ENCODE peak calls at places on chromosomes 12 and 14, in five cellular contexts. One of them, this sample, is unnamed.

GRCh38 chr12:120801146-120801545 is 75.5 kb downstream of the ACADS start:
- DNase-seq in COR-L47: no peak
- DNase-seq in islet precursor cell: no peak
- DNase-seq in ACHN: no peak
- DNase-seq in activated naive CD4-positive, alpha-beta T cell treated with anti-CD3 and anti-CD28 coated beads for 36 hours: no peak
- DNase-seq in this sample: no peak

GRCh38 chr12:9001233-9001632 is 11.9 kb downstream of the KLRG1 start:
- DNase-seq in COR-L47: no peak
- DNase-seq in islet precursor cell: no peak
- DNase-seq in ACHN: no peak
- DNase-seq in activated naive CD4-positive, alpha-beta T cell treated with anti-CD3 and anti-CD28 coated beads for 36 hours: no peak
- DNase-seq in this sample: no peak

GRCh38 chr12:63206908-63207307 is 55.9 kb upstream of the AVPR1A start:
- DNase-seq in COR-L47: no peak
- DNase-seq in islet precursor cell: no peak
- DNase-seq in ACHN: no peak
- DNase-seq in activated naive CD4-positive, alpha-beta T cell treated with anti-CD3 and anti-CD28 coated beads for 36 hours: no peak
- DNase-seq in this sample: peak; percentile 50

GRCh38 chr12:109147954-109148353 is 31.6 kb downstream of the ACACB start:
- DNase-seq in COR-L47: no peak
- DNase-seq in islet precursor cell: no peak
- DNase-seq in ACHN: no peak
- DNase-seq in activated naive CD4-positive, alpha-beta T cell treated with anti-CD3 and anti-CD28 coated beads for 36 hours: no peak
- DNase-seq in this sample: no peak

GRCh38 chr14:100534528-100535286 is 52.5 kb downstream of the BEGAIN start:
- DNase-seq in COR-L47: no peak
- DNase-seq in islet precursor cell: peak; percentile 54
- DNase-seq in ACHN: no peak
- DNase-seq in activated naive CD4-positive, alpha-beta T cell treated with anti-CD3 and anti-CD28 coated beads for 36 hours: no peak
- DNase-seq in this sample: no peak

GRCh38 chr12:124852329-124852831 is 11.3 kb downstream of the SCARB1 start:
- DNase-seq in COR-L47: no peak
- DNase-seq in islet precursor cell: no peak
- DNase-seq in ACHN: no peak
- DNase-seq in activated naive CD4-positive, alpha-beta T cell treated with anti-CD3 and anti-CD28 coated beads for 36 hours: no peak
- DNase-seq in this sample: no peak

GRCh38 chr12:46964496-46965098 is 114.8 kb upstream of the PCED1B start:
- DNase-seq in COR-L47: no peak
- DNase-seq in islet precursor cell: peak; percentile 95
- DNase-seq in ACHN: peak; percentile 79
- DNase-seq in activated naive CD4-positive, alpha-beta T cell treated with anti-CD3 and anti-CD28 coated beads for 36 hours: no peak
- DNase-seq in this sample: no peak

GRCh38 chr12:9870311-9870866 is 1.2 kb upstream of the CLEC2B start:
- DNase-seq in COR-L47: no peak
- DNase-seq in islet precursor cell: no peak
- DNase-seq in ACHN: no peak
- DNase-seq in activated naive CD4-positive, alpha-beta T cell treated with anti-CD3 and anti-CD28 coated beads for 36 hours: peak; percentile 14
- DNase-seq in this sample: no peak

GRCh38 chr14:92914087-92914656 is 8.8 kb upstream of the CHGA start:
- DNase-seq in COR-L47: no peak
- DNase-seq in islet precursor cell: peak; percentile 77
- DNase-seq in ACHN: peak; percentile 43
- DNase-seq in activated naive CD4-positive, alpha-beta T cell treated with anti-CD3 and anti-CD28 coated beads for 36 hours: peak; percentile 69
- DNase-seq in this sample: no peak

GRCh38 chr14:89607453-89607852 is 190.4 kb upstream of the FOXN3 start:
- DNase-seq in COR-L47: no peak
- DNase-seq in islet precursor cell: no peak
- DNase-seq in ACHN: no peak
- DNase-seq in activated naive CD4-positive, alpha-beta T cell treated with anti-CD3 and anti-CD28 coated beads for 36 hours: no peak
- DNase-seq in this sample: no peak

GRCh38 chr14:101721111-101721510 is 40.4 kb upstream of the PPP2R5C start:
- DNase-seq in COR-L47: no peak
- DNase-seq in islet precursor cell: peak; percentile 36
- DNase-seq in ACHN: no peak
- DNase-seq in activated naive CD4-positive, alpha-beta T cell treated with anti-CD3 and anti-CD28 coated beads for 36 hours: no peak
- DNase-seq in this sample: no peak

GRCh38 chr14:59090572-59090971 is 97.9 kb upstream of the DAAM1 start:
- DNase-seq in COR-L47: no peak
- DNase-seq in islet precursor cell: no peak
- DNase-seq in ACHN: no peak
- DNase-seq in activated naive CD4-positive, alpha-beta T cell treated with anti-CD3 and anti-CD28 coated beads for 36 hours: no peak
- DNase-seq in this sample: peak; percentile 38